ENCODE peak calls at places on chromosomes 3 and 15, in four cellular contexts. J is cardiac muscle cell, R is ovary, S is left lung. B is an unnamed sample.

GRCh38 chr3:39103791-39104552 is 3.5 kb downstream of the GORASP1 start:
- DNase-seq in S (no peak), R (no peak), J (no peak), B (no peak)

GRCh38 chr15:82544431-82544830 is 4.2 kb upstream of the RPS17 start:
- DNase-seq in S (no peak), J (no peak), R (no peak), B (no peak)

GRCh38 chr3:101203411-101203810 is 117.0 kb downstream of the IMPG2 start:
- DNase-seq in S (no peak), R (no peak), J (no peak), B (no peak)

GRCh38 chr3:153144779-153145178 is 17.2 kb upstream of the RAP2B start:
- DNase-seq in S (no peak), J (no peak), R (no peak), B (peak; percentile 68)

GRCh38 chr3:125582707-125583106 is 12.6 kb downstream of the OSBPL11 start:
- DNase-seq in J (no peak), S (no peak), R (no peak), B (peak; percentile 27)

GRCh38 chr15:63318344-63318743 is 40.9 kb downstream of the APH1B start:
- DNase-seq in J (no peak), S (no peak), R (no peak), B (no peak)

GRCh38 chr3:146581080-146581601 is 24.0 kb downstream of the PLSCR5 start:
- DNase-seq in J (no peak), R (no peak), S (no peak), B (no peak)

GRCh38 chr15:75928680-75929608 is 25.3 kb downstream of the FBXO22 start:
- DNase-seq in R (no peak), S (no peak), J (peak; percentile 76), B (peak; percentile 25)

GRCh38 chr3:23919628-23920027 is 2.7 kb downstream of the RPL15 start:
- DNase-seq in J (no peak), S (no peak), R (no peak), B (no peak)

GRCh38 chr3:52317601-52318000 is 1.5 kb downstream of the DNAH1 start:
- DNase-seq in S (peak; percentile 60), R (peak; percentile 82), J (peak; percentile 77), B (peak; percentile 29)

GRCh38 chr15:83435782-83436181 is 11.4 kb upstream of the SH3GL3 start:
- DNase-seq in J (no peak), S (no peak), R (no peak), B (no peak)

GRCh38 chr3:133837487-133838295 is 32.1 kb downstream of the SRPRB start:
- DNase-seq in J (no peak), S (no peak), R (no peak), B (no peak)

GRCh38 chr3:156388469-156389150 is 166.3 kb downstream of the SSR3 start:
- DNase-seq in S (no peak), J (no peak), R (no peak), B (peak; percentile 78)

GRCh38 chr3:9934235-9934621 is 594 bp downstream of the CRELD1 start:
- DNase-seq in S (no peak), R (peak; percentile 49), J (no peak), B (no peak)

GRCh38 chr3:12890610-12891390 is 49.4 kb upstream of the RPL32 start:
- DNase-seq in S (no peak), J (no peak), R (no peak), B (no peak)

GRCh38 chr3:176293277-176293676 is 904.0 kb downstream of the TBL1XR1 start:
- DNase-seq in J (no peak), R (no peak), S (no peak), B (no peak)

GRCh38 chr15:100261302-100262240 is 80.2 kb downstream of the ADAMTS17 start:
- DNase-seq in R (no peak), J (no peak), S (no peak), B (no peak)

GRCh38 chr3:193080821-193081220 is 160.2 kb upstream of the PLAAT1 start:
- DNase-seq in S (no peak), R (no peak), J (no peak), B (no peak)

GRCh38 chr3:133211449-133211848 is 173.3 kb downstream of the TMEM108 start:
- DNase-seq in S (no peak), R (no peak), J (peak; percentile 45), B (no peak)

GRCh38 chr3:71430941-71431552 is 152.5 kb downstream of the FOXP1 start:
- DNase-seq in S (no peak), J (no peak), R (no peak), B (no peak)

GRCh38 chr3:16060945-16061344 is 113.5 kb upstream of the GALNT15 start:
- DNase-seq in S (peak; percentile 50), J (no peak), R (peak; percentile 78), B (peak; percentile 88)

GRCh38 chr3:14803101-14803980 is 15.4 kb upstream of the FGD5 start:
- DNase-seq in J (no peak), R (peak; percentile 29), S (peak; percentile 30), B (peak; percentile 20)

GRCh38 chr3:58526124-58526957 is 10.6 kb downstream of the ACOX2 start:
- DNase-seq in R (no peak), J (no peak), S (no peak), B (peak; percentile 94)

GRCh38 chr15:57395292-57395691 is 19.0 kb downstream of the CGNL1 start:
- DNase-seq in S (no peak), J (no peak), R (no peak), B (peak; percentile 57)

GRCh38 chr15:60972866-60973265 is 256.2 kb downstream of the RORA start:
- DNase-seq in J (no peak), R (no peak), S (no peak), B (peak; percentile 70)

DNA sequence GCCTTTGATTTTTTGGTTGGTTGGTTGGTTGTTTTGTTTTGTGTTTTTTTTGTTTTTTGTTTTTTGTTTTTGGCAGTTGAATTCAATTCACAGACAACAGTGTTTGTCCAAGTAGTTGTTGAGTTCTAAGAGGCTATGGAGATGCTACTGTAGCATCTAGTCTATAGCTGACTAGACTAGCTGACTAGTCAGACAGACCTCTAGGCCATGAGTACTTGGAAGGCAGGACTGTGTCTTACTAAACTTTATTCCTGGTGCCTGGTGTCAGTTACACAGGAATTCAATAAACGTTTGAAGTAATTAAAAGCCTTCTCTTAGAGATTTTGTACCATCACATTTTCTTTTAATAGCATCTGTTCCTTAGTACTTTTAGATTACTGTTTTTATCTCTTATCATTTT is 35.7 kb downstream of the RNF13 start:
- DNase-seq in R (no peak), J (no peak), S (no peak), B (no peak)
- H3K27ac ChIP-seq in R (no peak overlapping the region), J (no peak overlapping the region), S (no peak overlapping the region), B (no peak overlapping the region)

GRCh38 chr3:148955544-148956346 is 35.6 kb upstream of the GYG1 start:
- DNase-seq in J (peak; percentile 81), S (peak; percentile 35), R (peak; percentile 53), B (peak; percentile 97)
- H3K27ac ChIP-seq in J (no peak overlapping the region), S (no peak overlapping the region), R (peak overlapping the region; percentile 95), B (peak overlapping the region; percentile 57)

GRCh38 chr15:91047545-91048199 is 25.3 kb upstream of the VPS33B start:
- DNase-seq in R (no peak), J (no peak), S (no peak), B (no peak)

GRCh38 chr15:91039996-91040395 is 17.6 kb upstream of the VPS33B start:
- DNase-seq in R (no peak), J (no peak), S (no peak), B (no peak)

GRCh38 chr15:91045065-91045464 is 22.7 kb upstream of the VPS33B start:
- DNase-seq in S (no peak), R (no peak), J (no peak), B (no peak)

GRCh38 chr15:91040851-91041250 is 18.5 kb upstream of the VPS33B start:
- DNase-seq in R (no peak), J (no peak), S (no peak), B (no peak)

DNA sequence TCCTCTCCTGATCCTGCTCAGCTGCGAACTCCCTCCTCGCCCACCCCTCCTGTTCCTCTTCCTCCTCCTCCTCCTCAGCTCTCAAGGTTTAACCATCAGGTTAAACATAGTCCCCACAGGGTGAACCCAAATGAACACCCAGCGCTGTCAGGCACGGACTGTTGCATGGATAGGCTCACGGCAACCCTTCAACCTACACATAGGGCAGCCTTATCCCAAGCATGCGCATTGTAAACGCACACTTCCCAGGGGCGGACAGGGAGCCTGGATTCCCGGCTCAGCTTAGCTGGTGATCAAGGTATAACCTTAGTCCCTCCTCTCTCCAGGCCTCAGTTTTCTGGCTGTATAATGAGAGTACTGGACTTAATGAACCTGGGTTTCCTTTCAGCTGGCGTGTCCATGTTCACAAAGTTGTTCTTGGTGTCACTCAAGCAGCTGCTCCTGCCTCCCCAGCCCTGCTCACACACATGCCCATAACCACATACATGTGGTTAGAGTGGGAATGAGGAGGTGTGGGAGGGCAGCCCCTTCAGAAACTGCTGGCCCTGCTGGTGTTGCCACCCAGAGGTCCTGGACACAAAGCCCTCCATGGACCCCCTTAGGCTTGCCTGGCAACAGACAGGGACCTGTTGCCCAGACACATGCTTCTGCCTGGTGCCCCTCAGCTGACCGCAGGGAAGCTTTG is 20.9 kb upstream of the VPS33B start:
- DNase-seq in S (no peak), R (no peak), J (no peak), B (no peak)
- H3K27ac ChIP-seq in S (no peak overlapping the region), R (no peak overlapping the region), J (no peak overlapping the region), B (no peak overlapping the region)

GRCh38 chr3:187262360-187262759 is 29.2 kb downstream of the MASP1 start:
- DNase-seq in R (no peak), J (no peak), S (no peak), B (peak; percentile 7)

GRCh38 chr3:187263270-187263669 is 28.3 kb downstream of the MASP1 start:
- DNase-seq in J (no peak), S (no peak), R (no peak), B (peak; percentile 43)

GRCh38 chr3:187264051-187264450 is 27.5 kb downstream of the MASP1 start:
- DNase-seq in S (no peak), R (no peak), J (peak; percentile 29), B (peak; percentile 86)

GRCh38 chr3:187259171-187259570 is 32.4 kb downstream of the MASP1 start:
- DNase-seq in R (no peak), J (no peak), S (no peak), B (no peak)

DNA sequence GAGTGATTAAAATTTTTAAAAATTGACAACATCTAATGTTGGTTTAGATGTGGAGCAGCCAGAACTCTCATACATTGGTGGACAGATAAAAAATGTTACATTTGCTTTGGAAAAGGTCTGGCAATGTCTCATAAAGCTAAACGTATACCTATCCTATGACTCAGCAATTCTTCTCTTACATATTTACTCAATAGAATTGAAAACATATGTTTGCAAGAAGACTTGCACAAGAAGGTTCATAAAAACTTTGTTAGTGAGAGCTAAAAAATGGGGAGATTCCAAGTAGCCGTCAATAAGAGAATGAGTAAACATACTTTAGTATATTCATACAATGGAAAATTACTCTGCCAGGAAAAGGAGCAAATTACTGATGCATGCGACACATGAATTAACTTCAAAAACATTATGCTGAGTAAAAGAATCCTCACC is 30.0 kb downstream of the MASP1 start:
- DNase-seq in R (no peak), S (no peak), J (no peak), B (peak; percentile 77)
- H3K27ac ChIP-seq in R (no peak overlapping the region), S (no peak overlapping the region), J (no peak overlapping the region), B (peak overlapping the region; percentile 74)